ENCODE peak calls at places on chromosomes 5 and 9, in five cellular contexts. Y is NB4; V is Right ventricle myocardium inferior; R is stimulated activated CD4-positive, alpha-beta T cell treated with anti-CD3 and anti-CD28 coated beads, Interleukin-2, amount 100 ng/mL, for 48 hours; Z is small intestine. X is an unnamed sample.

GRCh38 chr5:170081616-170082015 is 24.1 kb upstream of the FOXI1 start:
- DNase-seq in Y (no peak), V (no peak), R (no peak), Z (no peak), X (no peak)

GRCh38 chr5:1757511-1757910 is 42.1 kb downstream of the MRPL36 start:
- DNase-seq in Y (no peak), V (no peak), R (no peak), Z (no peak), X (no peak)

GRCh38 chr5:58457040-58457439 is 2.8 kb downstream of the PLK2 start:
- DNase-seq in Y (no peak), V (no peak), R (no peak), Z (no peak), X (no peak)

GRCh38 chr9:36922548-36922947 is 111.5 kb downstream of the PAX5 start:
- DNase-seq in Y (peak; percentile 63), V (no peak), R (no peak), Z (no peak), X (no peak)

GRCh38 chr5:124735169-124735858 is 11.1 kb downstream of the ZNF608 start:
- DNase-seq in Y (no peak), V (no peak), R (no peak), Z (peak; percentile 46), X (no peak)

GRCh38 chr5:56321236-56321881 is 88.2 kb upstream of the ANKRD55 start:
- DNase-seq in Y (no peak), V (no peak), R (no peak), Z (no peak), X (no peak)

GRCh38 chr5:134177197-134178171 is 734 bp upstream of the SKP1 start:
- DNase-seq in Y (no peak), V (peak; percentile 83), R (no peak), Z (peak; percentile 97), X (peak; percentile 75)

GRCh38 chr9:133987946-133988665 is 4.0 kb downstream of the VAV2 start:
- DNase-seq in Y (no peak), V (peak; percentile 27), R (no peak), Z (no peak), X (no peak)

GRCh38 chr5:65482727-65483473 is 1.2 kb upstream of the ADAMTS6 start:
- DNase-seq in Y (peak; percentile 38), V (no peak), R (no peak), Z (peak; percentile 70), X (peak; percentile 83)

GRCh38 chr5:143065996-143066522 is 295.9 kb downstream of the ARHGAP26 start:
- DNase-seq in Y (no peak), V (no peak), R (no peak), Z (no peak), X (no peak)

GRCh38 chr5:35003018-35003957 is 44.5 kb downstream of the AGXT2 start:
- DNase-seq in Y (peak; percentile 66), V (no peak), R (peak; percentile 72), Z (peak; percentile 63), X (peak; percentile 15)

GRCh38 chr9:81321551-81321950 is 367.8 kb downstream of the TLE1 start:
- DNase-seq in Y (no peak), V (no peak), R (no peak), Z (no peak), X (no peak)

GRCh38 chr9:96559339-96559943 is 60.2 kb downstream of the CDC14B start:
- DNase-seq in Y (no peak), V (no peak), R (no peak), Z (no peak), X (no peak)

GRCh38 chr5:177984565-177985166 is 11.4 kb downstream of the PROP1 start:
- DNase-seq in Y (no peak), V (no peak), R (no peak), Z (no peak), X (no peak)

GRCh38 chr5:158430166-158430828 is 571.4 kb upstream of the CLINT1 start:
- DNase-seq in Y (no peak), V (no peak), R (no peak), Z (no peak), X (no peak)

GRCh38 chr5:34411470-34412346 is 244.4 kb upstream of the RAI14 start:
- DNase-seq in Y (no peak), V (no peak), R (no peak), Z (no peak), X (no peak)

GRCh38 chr9:29691758-29692407 is 2118.6 kb upstream of the C9orf72 start:
- DNase-seq in Y (peak; percentile 75), V (peak; percentile 11), R (no peak), Z (no peak), X (no peak)

GRCh38 chr5:91245871-91246270 is 137.2 kb downstream of the ARRDC3 start:
- DNase-seq in Y (no peak), V (no peak), R (no peak), Z (no peak), X (peak; percentile 18)

GRCh38 chr5:169162407-169162806 is 138.5 kb downstream of the SLIT3 start:
- DNase-seq in Y (no peak), V (no peak), R (no peak), Z (no peak), X (no peak)

GRCh38 chr5:155004138-155004744 is 9.3 kb upstream of the KIF4B start:
- DNase-seq in Y (peak; percentile 40), V (peak; percentile 37), R (no peak), Z (peak; percentile 21), X (no peak)

GRCh38 chr5:88824141-88824540 is 58.8 kb downstream of the MEF2C start:
- DNase-seq in Y (no peak), V (no peak), R (no peak), Z (no peak), X (no peak)

GRCh38 chr9:110911659-110912473 is 126.4 kb downstream of the LPAR1 start:
- DNase-seq in Y (no peak), V (no peak), R (no peak), Z (no peak), X (no peak)

GRCh38 chr9:78828521-78828920 is 531.6 kb downstream of the PSAT1 start:
- DNase-seq in Y (no peak), V (no peak), R (no peak), Z (no peak), X (no peak)

GRCh38 chr5:54894957-54895815 is 90.2 kb downstream of the ESM1 start:
- DNase-seq in Y (no peak), V (no peak), R (no peak), Z (no peak), X (no peak)

GRCh38 chr9:92439921-92440750 is 15.9 kb upstream of the OMD start:
- DNase-seq in Y (no peak), V (no peak), R (no peak), Z (no peak), X (peak; percentile 5)

GRCh38 chr9:114805670-114806551 is at the start of gene TNFSF15:
- DNase-seq in Y (peak; percentile 15), V (no peak), R (no peak), Z (peak; percentile 85), X (peak; percentile 54)

GRCh38 chr9:97891736-97892135 is 30.6 kb downstream of the TRMO start:
- DNase-seq in Y (no peak), V (no peak), R (no peak), Z (no peak), X (no peak)

GRCh38 chr5:179865471-179866240 is 7.0 kb upstream of the MRNIP start:
- DNase-seq in Y (no peak), V (no peak), R (no peak), Z (no peak), X (no peak)

GRCh38 chr9:123362856-123363255 is 6.9 kb downstream of the CRB2 start:
- DNase-seq in Y (no peak), V (no peak), R (no peak), Z (no peak), X (no peak)

GRCh38 chr5:14110196-14110595 is 32.9 kb upstream of the TRIO start:
- DNase-seq in Y (no peak), V (no peak), R (no peak), Z (no peak), X (no peak)

GRCh38 chr9:134420974-134421432 is 94.7 kb downstream of the RXRA start:
- DNase-seq in Y (no peak), V (no peak), R (no peak), Z (no peak), X (no peak)

GRCh38 chr5:146447734-146448380 is 724 bp downstream of the TCERG1 start:
- DNase-seq in Y (peak; percentile 70), V (no peak), R (peak; percentile 37), Z (peak; percentile 63), X (peak; percentile 70)

GRCh38 chr9:20848490-20848889 is 164.4 kb downstream of the FOCAD start:
- DNase-seq in Y (no peak), V (no peak), R (no peak), Z (no peak), X (no peak)

GRCh38 chr5:80584770-80585169 is 14.7 kb upstream of the ANKRD34B start:
- DNase-seq in Y (no peak), V (no peak), R (no peak), Z (no peak), X (no peak)